ENCODE peak calls at places on chromosomes 5 and 9, in four cellular contexts. X, R, M and P are unnamed samples.
A peak's percentile ranks its signal among the peaks of the same experiment; 100 is the strongest.

GRCh38 chr5:60613826-60614225 is 86.1 kb downstream of the DEPDC1B start:
- DNase-seq in X (no peak), R (no peak), M (no peak), P (no peak)

GRCh38 chr9:107274953-107275422 is 8.1 kb upstream of the RAD23B start:
- DNase-seq in X (peak; percentile 80), R (peak; percentile 99), M (no peak), P (no peak)

GRCh38 chr5:139124774-139125391 is 73.3 kb downstream of the SIL1 start:
- DNase-seq in X (no peak), R (no peak), M (peak; percentile 44), P (no peak)

GRCh38 chr5:96896806-96897205 is 20.5 kb downstream of the ERAP2 start:
- DNase-seq in X (no peak), R (no peak), M (no peak), P (peak; percentile 64)

GRCh38 chr9:70257991-70258691 is 637 bp upstream of the SMC5 start:
- DNase-seq in X (peak; percentile 50), R (peak; percentile 83), M (no peak), P (peak; percentile 32)

GRCh38 chr5:134037160-134037559 is 32.4 kb upstream of the VDAC1 start:
- DNase-seq in X (no peak), R (no peak), M (no peak), P (no peak)

GRCh38 chr5:81626524-81626923 is 124.4 kb downstream of the SSBP2 start:
- DNase-seq in X (peak; percentile 62), R (peak; percentile 78), M (no peak), P (no peak)

GRCh38 chr9:128187361-128187760 is 4.0 kb downstream of the CIZ1 start:
- DNase-seq in X (no peak), R (no peak), M (no peak), P (no peak)

GRCh38 chr9:124758691-124759090 is 12.4 kb downstream of the NR6A1 start:
- DNase-seq in X (no peak), R (no peak), M (no peak), P (no peak)

GRCh38 chr5:151904921-151905320 is 19.7 kb downstream of the GLRA1 start:
- DNase-seq in X (no peak), R (no peak), M (no peak), P (no peak)

GRCh38 chr9:18071651-18072060 is 402.3 kb upstream of the ADAMTSL1 start:
- DNase-seq in X (no peak), R (no peak), M (no peak), P (no peak)

GRCh38 chr5:110945874-110946436 is 125.6 kb upstream of the TSLP start:
- DNase-seq in X (no peak), R (no peak), M (no peak), P (no peak)

GRCh38 chr9:4857163-4857562 is 64.4 kb downstream of the RCL1 start:
- DNase-seq in X (no peak), R (peak; percentile 63), M (no peak), P (no peak)

GRCh38 chr9:128556276-128556675 is 3.9 kb downstream of the SPTAN1 start:
- DNase-seq in X (no peak), R (no peak), M (no peak), P (no peak)

DNA sequence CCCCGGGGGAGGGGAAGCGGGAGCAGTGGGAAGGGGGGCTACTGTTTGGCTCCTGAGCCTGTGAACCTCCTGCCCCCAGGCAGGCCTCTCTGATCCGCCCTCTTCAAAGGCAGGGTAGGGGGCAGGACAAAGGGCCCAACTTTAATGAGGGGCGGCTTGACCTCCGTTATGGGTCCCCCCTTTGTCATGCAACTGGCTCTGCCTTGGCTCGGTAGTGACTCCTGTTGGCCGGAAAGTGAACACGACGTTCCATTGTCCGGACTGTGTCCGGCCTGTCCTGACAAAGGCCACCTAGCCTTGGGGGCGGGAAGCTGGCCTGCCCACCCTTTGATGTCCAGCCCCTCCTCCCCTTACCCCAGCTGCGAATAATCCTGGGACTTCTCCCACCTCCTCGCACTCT is 1.3 kb downstream of the CDX1 start:
- DNase-seq in X (no peak), R (no peak), M (no peak), P (no peak)
- TF ChIP-seq CTCF in X (peak; percentile 17), R (no peak), M (no peak), P (peak; percentile 12)

GRCh38 chr5:129125819-129126218 is 31.3 kb downstream of the ISOC1 start:
- DNase-seq in X (no peak), R (no peak), M (no peak), P (peak; percentile 30)
- TF ChIP-seq CTCF in X (no peak), R (no peak), M (no peak), P (no peak)

GRCh38 chr9:132798817-132799790 is 79.0 kb downstream of the AK8 start:
- DNase-seq in X (peak; percentile 37), R (no peak), M (no peak), P (no peak)
- TF ChIP-seq CTCF in X (no peak), R (no peak), M (no peak), P (no peak)

DNA sequence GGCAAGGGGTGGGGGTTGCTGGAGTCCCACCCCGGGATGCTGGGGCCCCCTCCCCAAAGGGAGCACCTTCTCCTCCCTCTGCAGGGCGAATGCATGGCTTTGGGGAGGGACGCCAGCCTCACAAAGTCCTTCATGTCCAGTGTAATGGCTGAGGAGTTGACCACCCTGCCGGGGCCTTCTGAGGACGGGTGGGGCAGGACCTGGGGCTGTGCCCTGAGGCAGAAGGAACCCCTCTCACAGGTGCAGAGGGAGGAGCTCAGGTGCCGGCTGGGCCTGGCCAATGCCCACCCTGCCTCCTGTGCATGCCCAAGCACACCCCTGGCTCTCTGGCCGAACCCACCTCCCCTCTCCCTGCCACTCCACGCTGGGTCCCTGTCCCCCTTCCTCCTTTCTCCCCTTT is 64.3 kb upstream of the RNU6ATAC start:
- DNase-seq in X (no peak), R (no peak), M (no peak), P (no peak)
- TF ChIP-seq CTCF in X (no peak), R (no peak), M (no peak), P (no peak)

GRCh38 chr5:10498350-10498749 is 56.7 kb downstream of the ROPN1L start:
- DNase-seq in X (no peak), R (no peak), M (no peak), P (no peak)
- TF ChIP-seq CTCF in X (no peak), R (no peak), M (no peak), P (no peak)

GRCh38 chr9:24828687-24829086 is 283.0 kb upstream of the IZUMO3 start:
- DNase-seq in X (no peak), R (no peak), M (no peak), P (no peak)

DNA sequence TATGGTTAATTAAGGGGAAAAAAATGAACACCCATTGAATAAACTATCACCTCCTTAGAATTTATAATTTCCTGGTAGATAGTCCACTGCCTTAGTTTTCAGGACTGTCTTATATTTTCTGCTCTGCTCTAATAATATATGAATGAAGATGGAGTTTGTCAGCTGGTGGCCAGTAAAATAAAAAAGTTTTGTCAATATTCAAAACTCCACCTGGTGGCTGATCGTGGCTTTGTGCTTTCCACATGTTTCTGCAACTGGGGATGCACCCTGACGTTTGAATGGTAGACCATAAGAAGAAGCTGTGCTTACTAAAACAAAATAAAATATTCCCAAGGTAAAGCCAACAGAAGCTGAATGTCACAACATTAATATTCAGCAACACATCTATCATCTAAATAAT is 286.6 kb upstream of the IZUMO3 start:
- DNase-seq in X (peak; percentile 13), R (no peak), M (no peak), P (no peak)
- TF ChIP-seq CTCF in X (peak; percentile 42), R (peak; percentile 25), M (no peak), P (no peak)